ENCODE peak calls at places on chromosomes 12 and 14, in five cellular contexts. One of them, this sample, is unnamed.

GRCh38 chr14:42930058-42930457 is 1323.4 kb downstream of the LRFN5 start:
- DNase-seq in HCT116: no peak
- DNase-seq in neuronal stem cell: no peak
- DNase-seq in mammary epithelial cell: no peak
- DNase-seq in PC-9: no peak
- DNase-seq in this sample: no peak

GRCh38 chr14:24993631-24994030 is 56.3 kb downstream of the STXBP6 start:
- DNase-seq in mammary epithelial cell: no peak
- DNase-seq in HCT116: no peak
- DNase-seq in PC-9: no peak
- DNase-seq in neuronal stem cell: no peak
- DNase-seq in this sample: no peak

GRCh38 chr12:43208627-43209026 is 343.4 kb downstream of the ADAMTS20 start:
- DNase-seq in PC-9: no peak
- DNase-seq in HCT116: no peak
- DNase-seq in mammary epithelial cell: no peak
- DNase-seq in neuronal stem cell: no peak
- DNase-seq in this sample: no peak

GRCh38 chr14:22854963-22855724 is 16.4 kb upstream of the LRP10 start:
- DNase-seq in HCT116: no peak
- DNase-seq in neuronal stem cell: no peak
- DNase-seq in mammary epithelial cell: peak; percentile 10
- DNase-seq in PC-9: no peak
- DNase-seq in this sample: no peak

GRCh38 chr12:8461426-8461825 is 5.7 kb downstream of the CLEC6A start:
- DNase-seq in HCT116: no peak
- DNase-seq in neuronal stem cell: no peak
- DNase-seq in mammary epithelial cell: no peak
- DNase-seq in PC-9: no peak
- DNase-seq in this sample: no peak

GRCh38 chr14:75428230-75429104 is 645 bp downstream of the JDP2 start:
- DNase-seq in neuronal stem cell: no peak
- DNase-seq in mammary epithelial cell: peak; percentile 23
- DNase-seq in PC-9: peak; percentile 47
- DNase-seq in HCT116: no peak
- DNase-seq in this sample: no peak

GRCh38 chr12:2376855-2377657 is 324.3 kb downstream of the CACNA1C start:
- DNase-seq in mammary epithelial cell: no peak
- DNase-seq in PC-9: no peak
- DNase-seq in HCT116: no peak
- DNase-seq in neuronal stem cell: peak; percentile 39
- DNase-seq in this sample: no peak

GRCh38 chr12:45637706-45638105 is 91.8 kb upstream of the ARID2 start:
- DNase-seq in HCT116: no peak
- DNase-seq in PC-9: no peak
- DNase-seq in neuronal stem cell: no peak
- DNase-seq in mammary epithelial cell: peak; percentile 81
- DNase-seq in this sample: no peak

GRCh38 chr12:124047045-124047566 is 74.1 kb downstream of the ZNF664 start:
- DNase-seq in neuronal stem cell: no peak
- DNase-seq in mammary epithelial cell: no peak
- DNase-seq in PC-9: no peak
- DNase-seq in HCT116: no peak
- DNase-seq in this sample: no peak

GRCh38 chr14:22973217-22974032 is 8.9 kb downstream of the AJUBA start:
- DNase-seq in HCT116: no peak
- DNase-seq in mammary epithelial cell: peak; percentile 57
- DNase-seq in neuronal stem cell: peak; percentile 49
- DNase-seq in PC-9: peak; percentile 44
- DNase-seq in this sample: peak; percentile 84

GRCh38 chr14:68089146-68089715 is 269.7 kb downstream of the RAD51B start:
- DNase-seq in neuronal stem cell: no peak
- DNase-seq in PC-9: no peak
- DNase-seq in mammary epithelial cell: no peak
- DNase-seq in HCT116: peak; percentile 86
- DNase-seq in this sample: no peak

GRCh38 chr12:55675671-55676070 is 32.0 kb downstream of the ITGA7 start:
- DNase-seq in PC-9: no peak
- DNase-seq in mammary epithelial cell: no peak
- DNase-seq in neuronal stem cell: no peak
- DNase-seq in HCT116: no peak
- DNase-seq in this sample: no peak

GRCh38 chr12:80442426-80443222 is 1.4 kb upstream of the PTPRQ start:
- DNase-seq in neuronal stem cell: no peak
- DNase-seq in HCT116: no peak
- DNase-seq in mammary epithelial cell: peak; percentile 69
- DNase-seq in PC-9: no peak
- DNase-seq in this sample: no peak

GRCh38 chr14:69002069-69002468 is 23.0 kb upstream of the ACTN1 start:
- DNase-seq in HCT116: no peak
- DNase-seq in PC-9: peak; percentile 51
- DNase-seq in mammary epithelial cell: peak; percentile 17
- DNase-seq in neuronal stem cell: no peak
- DNase-seq in this sample: no peak

GRCh38 chr12:108591267-108591980 is 6.5 kb downstream of the TMEM119 start:
- DNase-seq in HCT116: no peak
- DNase-seq in mammary epithelial cell: no peak
- DNase-seq in neuronal stem cell: no peak
- DNase-seq in PC-9: no peak
- DNase-seq in this sample: no peak

DNA sequence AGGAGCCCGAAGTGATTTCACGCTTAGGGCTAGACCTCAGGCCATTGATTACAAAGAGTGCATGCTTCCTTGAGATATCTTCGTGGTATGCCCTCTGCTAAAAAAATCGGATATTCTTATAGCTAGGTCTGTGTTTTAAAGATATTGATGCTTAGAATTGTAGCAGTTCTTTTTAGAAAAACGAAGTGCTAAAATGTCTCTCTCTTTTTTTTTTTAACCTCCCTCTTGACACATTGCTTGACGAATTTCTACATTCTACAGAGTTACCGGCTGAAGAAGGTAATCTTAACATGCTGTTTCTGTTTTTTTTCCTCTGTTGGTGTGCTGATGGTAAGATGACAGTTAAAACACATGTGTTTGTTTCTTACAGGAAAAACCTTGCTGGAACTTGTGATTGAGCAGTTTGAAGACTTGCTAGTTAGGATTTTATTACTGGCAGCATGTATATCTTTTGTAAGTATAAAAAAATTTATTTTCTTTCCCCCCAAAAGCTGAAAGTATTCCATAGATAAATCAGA is 1.4 kb downstream of the ATP2A2 start:
- DNase-seq in PC-9: no peak
- DNase-seq in neuronal stem cell: no peak
- DNase-seq in mammary epithelial cell: no peak
- DNase-seq in HCT116: no peak
- DNase-seq in this sample: no peak
- H2AFZ ChIP-seq in PC-9: peak overlapping the region; percentile 81
- H2AFZ ChIP-seq in neuronal stem cell: peak overlapping the region; percentile 92
- H2AFZ ChIP-seq in mammary epithelial cell: no peak overlapping the region
- H2AFZ ChIP-seq in HCT116: no peak overlapping the region
- H2AFZ ChIP-seq in this sample: no peak overlapping the region

GRCh38 chr12:6278439-6279255 is 31.8 kb upstream of the PLEKHG6 start:
- DNase-seq in PC-9: peak; percentile 99
- DNase-seq in mammary epithelial cell: peak; percentile 93
- DNase-seq in HCT116: no peak
- DNase-seq in neuronal stem cell: peak; percentile 78
- DNase-seq in this sample: peak; percentile 82

GRCh38 chr12:6279256-6279628 is 31.2 kb upstream of the PLEKHG6 start:
- DNase-seq in neuronal stem cell: no peak
- DNase-seq in HCT116: no peak
- DNase-seq in mammary epithelial cell: no peak
- DNase-seq in PC-9: no peak
- DNase-seq in this sample: no peak

GRCh38 chr12:6279631-6280030 is 30.9 kb upstream of the PLEKHG6 start:
- DNase-seq in PC-9: no peak
- DNase-seq in neuronal stem cell: no peak
- DNase-seq in mammary epithelial cell: no peak
- DNase-seq in HCT116: no peak
- DNase-seq in this sample: no peak

GRCh38 chr12:6276936-6277615 is 33.4 kb upstream of the PLEKHG6 start:
- DNase-seq in neuronal stem cell: no peak
- DNase-seq in PC-9: no peak
- DNase-seq in mammary epithelial cell: peak; percentile 77
- DNase-seq in HCT116: no peak
- DNase-seq in this sample: no peak

DNA sequence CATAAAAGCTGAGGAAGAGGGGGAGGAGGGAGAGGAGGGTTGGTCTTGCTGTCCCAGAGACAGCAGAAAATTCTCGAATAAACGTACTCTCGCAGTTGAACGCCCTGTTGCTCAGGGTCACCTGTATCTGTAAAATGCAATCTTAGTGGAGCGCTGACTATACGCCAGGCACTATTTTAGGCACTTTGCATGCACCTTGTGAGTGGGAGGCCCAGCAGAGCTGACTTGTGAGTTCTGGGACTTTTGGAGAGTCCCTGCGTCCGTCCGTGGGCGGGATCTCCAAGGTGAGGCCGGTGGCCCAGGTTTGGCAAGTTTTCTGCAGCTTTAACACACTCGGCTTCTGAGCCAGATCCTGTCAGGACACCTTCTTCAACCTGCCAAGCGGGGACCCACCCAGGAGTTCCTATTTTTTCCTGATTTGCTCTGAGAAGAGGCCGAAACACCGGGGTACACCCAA is 32.5 kb upstream of the PLEKHG6 start:
- DNase-seq in PC-9: peak; percentile 87
- DNase-seq in HCT116: no peak
- DNase-seq in neuronal stem cell: no peak
- DNase-seq in mammary epithelial cell: peak; percentile 85
- DNase-seq in this sample: no peak
- H2AFZ ChIP-seq in PC-9: peak overlapping the region; percentile 66
- H2AFZ ChIP-seq in HCT116: no peak overlapping the region
- H2AFZ ChIP-seq in neuronal stem cell: peak overlapping the region; percentile 94
- H2AFZ ChIP-seq in mammary epithelial cell: peak overlapping the region; percentile 38
- H2AFZ ChIP-seq in this sample: peak overlapping the region; percentile 71

DNA sequence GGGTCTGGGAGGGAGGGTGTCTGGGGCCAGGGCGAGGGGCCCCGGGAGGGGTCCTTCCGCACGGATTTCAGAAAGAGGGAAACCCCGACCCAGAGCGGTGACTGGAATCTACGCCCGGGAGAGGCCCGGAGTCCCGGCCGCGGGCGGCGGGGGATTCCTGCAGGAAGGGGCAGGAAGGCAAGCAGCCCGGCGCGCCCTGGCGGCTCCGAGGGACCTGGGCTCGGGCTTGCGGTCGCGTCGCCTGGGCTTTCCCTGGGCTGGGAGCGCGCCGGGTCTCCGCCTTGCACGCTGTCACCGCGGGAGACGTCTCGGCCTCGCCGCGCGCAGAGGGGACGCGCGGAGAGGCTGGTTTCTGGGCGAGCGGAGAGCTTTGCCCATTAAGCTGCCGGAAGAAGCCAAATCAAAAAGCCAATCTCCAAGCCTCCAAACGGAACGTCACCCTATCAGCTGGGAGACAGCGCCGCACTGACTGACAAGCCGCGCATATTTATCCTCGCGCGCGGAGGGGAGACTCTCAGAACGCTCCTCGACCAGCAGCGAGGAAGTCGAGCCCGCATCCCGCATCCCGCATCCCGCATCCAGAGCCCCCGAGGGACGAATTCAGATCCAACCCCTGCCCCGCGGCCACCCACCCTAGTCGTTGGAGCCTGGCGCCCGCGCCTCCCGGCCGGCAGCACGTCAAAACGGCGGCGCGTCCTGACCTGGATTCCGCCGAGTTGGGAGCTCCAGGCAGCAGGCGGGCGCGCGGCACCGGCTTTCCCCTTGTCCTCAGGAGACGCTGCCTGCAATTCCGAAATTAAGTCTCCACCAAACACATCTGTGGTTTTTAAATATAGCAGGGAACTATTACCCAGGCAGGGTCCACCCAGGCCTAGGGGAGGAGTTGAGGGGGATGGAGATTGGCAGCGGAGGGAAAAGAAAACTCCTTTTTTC is at the start of gene SLC8A3:
- DNase-seq in neuronal stem cell: peak; percentile 53
- DNase-seq in mammary epithelial cell: peak; percentile 57
- DNase-seq in HCT116: no peak
- DNase-seq in PC-9: no peak
- DNase-seq in this sample: no peak
- H2AFZ ChIP-seq in neuronal stem cell: peak within 1 kb of the TSS; percentile 96
- H2AFZ ChIP-seq in mammary epithelial cell: peak within 1 kb of the TSS; percentile 90
- H2AFZ ChIP-seq in HCT116: no peak within 1 kb of the TSS
- H2AFZ ChIP-seq in PC-9: peak within 1 kb of the TSS; percentile 44
- H2AFZ ChIP-seq in this sample: peak within 1 kb of the TSS; percentile 36

GRCh38 chr12:49985981-49986380 is 13.2 kb downstream of the AQP6 start:
- DNase-seq in mammary epithelial cell: no peak
- DNase-seq in neuronal stem cell: no peak
- DNase-seq in HCT116: no peak
- DNase-seq in PC-9: no peak
- DNase-seq in this sample: no peak

GRCh38 chr12:49984960-49985359 is 12.2 kb downstream of the AQP6 start:
- DNase-seq in PC-9: no peak
- DNase-seq in HCT116: no peak
- DNase-seq in mammary epithelial cell: no peak
- DNase-seq in neuronal stem cell: no peak
- DNase-seq in this sample: no peak

GRCh38 chr12:49982246-49983229 is 9.8 kb downstream of the AQP6 start:
- DNase-seq in mammary epithelial cell: no peak
- DNase-seq in PC-9: no peak
- DNase-seq in HCT116: no peak
- DNase-seq in neuronal stem cell: no peak
- DNase-seq in this sample: no peak

GRCh38 chr12:49983892-49984291 is 11.1 kb downstream of the AQP6 start:
- DNase-seq in PC-9: no peak
- DNase-seq in neuronal stem cell: no peak
- DNase-seq in mammary epithelial cell: peak; percentile 50
- DNase-seq in HCT116: no peak
- DNase-seq in this sample: no peak

DNA sequence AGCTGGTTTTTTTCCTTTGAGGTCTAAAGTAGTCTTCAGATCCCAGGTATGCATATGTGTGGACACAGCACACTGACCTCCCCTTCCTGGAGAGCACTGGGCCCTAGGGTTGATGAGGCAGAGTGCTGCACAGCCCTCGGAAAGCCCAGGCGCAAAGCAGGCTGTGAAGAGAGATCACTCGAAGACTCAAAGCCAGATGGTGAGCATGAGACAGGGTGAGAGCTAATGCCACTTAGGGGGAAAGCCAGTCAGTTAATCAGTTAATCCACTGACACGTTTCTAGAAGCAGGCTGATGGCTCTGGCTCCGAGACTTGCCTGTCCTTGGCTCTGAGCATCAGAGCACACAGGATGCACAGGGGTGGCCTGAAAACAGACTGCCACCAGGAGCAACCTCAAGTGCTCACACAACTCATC is 11.7 kb downstream of the AQP6 start:
- DNase-seq in PC-9: no peak
- DNase-seq in mammary epithelial cell: no peak
- DNase-seq in HCT116: no peak
- DNase-seq in neuronal stem cell: no peak
- DNase-seq in this sample: no peak
- H2AFZ ChIP-seq in PC-9: no peak overlapping the region
- H2AFZ ChIP-seq in mammary epithelial cell: no peak overlapping the region
- H2AFZ ChIP-seq in HCT116: no peak overlapping the region
- H2AFZ ChIP-seq in neuronal stem cell: no peak overlapping the region
- H2AFZ ChIP-seq in this sample: no peak overlapping the region